ENCODE peak calls at places on chromosomes 2 and 18, in five cellular contexts. P is CD8-positive, alpha-beta T cell; A is germinal center; E is stimulated activated CD8-positive, alpha-beta memory T cell treated with anti-CD3 and anti-CD28 coated beads, Interleukin-7, amount 100 ng/mL, for 1 hour; F is EL. Y is an unnamed sample.

GRCh38 chr2:200373196-200373595 is 66.7 kb downstream of the SPATS2L start:
- DNase-seq in P (no peak), A (no peak), E (no peak), F (no peak), Y (no peak)

GRCh38 chr2:152386266-152386665 is 51.3 kb downstream of the FMNL2 start:
- DNase-seq in P (no peak), A (no peak), E (no peak), F (no peak), Y (no peak)

GRCh38 chr18:71398530-71398929 is 1109.7 kb downstream of the SOCS6 start:
- DNase-seq in P (no peak), A (no peak), E (no peak), F (no peak), Y (peak)

GRCh38 chr2:168155036-168155435 is 92.4 kb downstream of the STK39 start:
- DNase-seq in P (no peak), A (no peak), E (no peak), F (no peak), Y (no peak)

GRCh38 chr2:202034249-202035088 is 814 bp downstream of the FZD7 start:
- DNase-seq in P (no peak), A (peak), E (no peak), F (peak), Y (peak)

GRCh38 chr2:45166229-45166890 is 157.1 kb upstream of the SIX2 start:
- DNase-seq in P (no peak), A (no peak), E (no peak), F (no peak), Y (no peak)

GRCh38 chr2:231452799-231453508 is 11.3 kb downstream of the NCL start:
- DNase-seq in P (no peak), A (no peak), E (no peak), F (peak), Y (no peak)

GRCh38 chr2:223692227-223692947 is 90.2 kb upstream of the SCG2 start:
- DNase-seq in P (no peak), A (no peak), E (no peak), F (peak), Y (peak)

GRCh38 chr18:2932247-2933181 is 80.4 kb downstream of the LPIN2 start:
- DNase-seq in P (no peak), A (peak), E (no peak), F (peak), Y (peak)

GRCh38 chr18:45174755-45175154 is 440.5 kb upstream of the SLC14A2 start:
- DNase-seq in P (no peak), A (no peak), E (no peak), F (no peak), Y (no peak)

GRCh38 chr2:29747786-29748470 is 173.5 kb downstream of the ALK start:
- DNase-seq in P (no peak), A (no peak), E (no peak), F (peak), Y (no peak)

GRCh38 chr2:74188018-74188601 is 9.4 kb upstream of the MOB1A start:
- DNase-seq in P (no peak), A (no peak), E (no peak), F (peak), Y (no peak)

GRCh38 chr2:75607988-75608683 is 38.4 kb upstream of the MRPL19 start:
- DNase-seq in P (no peak), A (no peak), E (no peak), F (no peak), Y (peak)

GRCh38 chr18:25503567-25504081 is 151.7 kb upstream of the ZNF521 start:
- DNase-seq in P (no peak), A (no peak), E (no peak), F (peak), Y (peak)

GRCh38 chr2:71849603-71850305 is 297.9 kb downstream of the CYP26B1 start:
- DNase-seq in P (no peak), A (no peak), E (no peak), F (no peak), Y (no peak)

GRCh38 chr18:73235491-73235890 is 367.7 kb upstream of the NETO1 start:
- DNase-seq in P (no peak), A (no peak), E (no peak), F (peak), Y (no peak)

GRCh38 chr18:62663731-62664336 is 51.5 kb upstream of the PHLPP1 start:
- DNase-seq in P (no peak), A (no peak), E (no peak), F (peak), Y (no peak)

GRCh38 chr2:1804251-1804855 is 60.0 kb upstream of the PXDN start:
- DNase-seq in P (no peak), A (no peak), E (no peak), F (no peak), Y (no peak)

GRCh38 chr2:11571170-11571569 is 37.3 kb downstream of the GREB1 start:
- DNase-seq in P (no peak), A (no peak), E (no peak), F (no peak), Y (peak)

GRCh38 chr2:217467331-217467730 is 535.5 kb downstream of the TNS1 start:
- DNase-seq in P (no peak), A (no peak), E (no peak), F (no peak), Y (no peak)

GRCh38 chr2:30180230-30180629 is 33.4 kb downstream of the YPEL5 start:
- DNase-seq in P (no peak), A (no peak), E (no peak), F (no peak), Y (no peak)

GRCh38 chr2:62396880-62397279 is 109.1 kb downstream of the TMEM17 start:
- DNase-seq in P (no peak), A (no peak), E (no peak), F (no peak), Y (no peak)

Y was measured in testis.